ENCODE peak calls at places on chromosomes 2 and 18, in seven cellular contexts. V is fibroblast of the aortic adventitia, I is activated B cell treated with CpG ODN at 0.5 μM for 24 hours, F is heart left ventricle, W is endothelial cell, G is neural progenitor cell, H is astrocyte of the spinal cord. R is an unnamed sample.
A peak's percentile ranks its signal among the peaks of the same experiment; 100 is the strongest.

GRCh38 chr2:105220604-105221003 is 20.9 kb upstream of the GPR45 start:
- DNase-seq in V (no peak), I (no peak), F (peak; percentile 40), W (no peak), G (no peak), H (no peak), R (no peak)

GRCh38 chr2:179243046-179243445 is 21.6 kb downstream of the SESTD1 start:
- DNase-seq in V (no peak), I (no peak), F (no peak), W (no peak), G (no peak), H (no peak), R (no peak)

GRCh38 chr2:234410526-234410925 is 86.4 kb downstream of the ARL4C start:
- DNase-seq in V (no peak), I (no peak), F (no peak), W (no peak), G (peak; percentile 75), H (no peak), R (no peak)

GRCh38 chr2:25981596-25982272 is 563 bp downstream of the KIF3C start:
- DNase-seq in V (no peak), I (peak; percentile 18), F (no peak), W (peak; percentile 31), G (peak; percentile 81), H (no peak), R (no peak)

GRCh38 chr2:220966636-220967035 is 605.5 kb downstream of the EPHA4 start:
- DNase-seq in V (peak; percentile 16), I (no peak), F (no peak), W (no peak), G (no peak), H (peak; percentile 92), R (no peak)

GRCh38 chr2:231144896-231145295 is 20.1 kb upstream of the HTR2B start:
- DNase-seq in V (no peak), I (no peak), F (no peak), W (no peak), G (no peak), H (no peak), R (no peak)

GRCh38 chr2:165624139-165624803 is 154.8 kb downstream of the CSRNP3 start:
- DNase-seq in V (no peak), I (no peak), F (no peak), W (no peak), G (peak; percentile 53), H (no peak), R (no peak)

GRCh38 chr2:144426981-144427479 is 92.9 kb downstream of the ZEB2 start:
- DNase-seq in V (peak; percentile 63), I (no peak), F (no peak), W (no peak), G (no peak), H (peak; percentile 96), R (no peak)

GRCh38 chr2:23756593-23757292 is 170.2 kb downstream of the ATAD2B start:
- DNase-seq in V (no peak), I (no peak), F (no peak), W (no peak), G (no peak), H (no peak), R (no peak)

GRCh38 chr18:58267493-58267892 is 223.5 kb downstream of the NEDD4L start:
- DNase-seq in V (no peak), I (no peak), F (no peak), W (no peak), G (no peak), H (no peak), R (no peak)

GRCh38 chr2:236512902-236513433 is 56.7 kb upstream of the ACKR3 start:
- DNase-seq in V (peak; percentile 64), I (peak; percentile 53), F (peak; percentile 50), W (peak; percentile 59), G (peak; percentile 71), H (peak; percentile 58), R (no peak)

GRCh38 chr2:6896930-6897759 is 19.6 kb downstream of the RSAD2 start:
- DNase-seq in V (peak; percentile 64), I (no peak), F (no peak), W (no peak), G (no peak), H (peak; percentile 62), R (no peak)

GRCh38 chr2:8193686-8194615 is 487.9 kb upstream of the ID2 start:
- DNase-seq in V (no peak), I (no peak), F (no peak), W (no peak), G (peak; percentile 89), H (no peak), R (no peak)

GRCh38 chr2:191170773-191171172 is 20.0 kb upstream of the STAT4 start:
- DNase-seq in V (no peak), I (no peak), F (no peak), W (no peak), G (no peak), H (no peak), R (no peak)

GRCh38 chr18:62399306-62399705 is 74.2 kb downstream of the TNFRSF11A start:
- DNase-seq in V (no peak), I (no peak), F (no peak), W (no peak), G (no peak), H (no peak), R (no peak)

GRCh38 chr18:62400916-62401315 is 75.8 kb downstream of the TNFRSF11A start:
- DNase-seq in V (no peak), I (no peak), F (no peak), W (no peak), G (no peak), H (no peak), R (no peak)

GRCh38 chr18:62398291-62398690 is 73.2 kb downstream of the TNFRSF11A start:
- DNase-seq in V (no peak), I (no peak), F (no peak), W (no peak), G (no peak), H (no peak), R (no peak)

GRCh38 chr18:62402342-62402948 is 77.3 kb downstream of the TNFRSF11A start:
- DNase-seq in V (no peak), I (no peak), F (no peak), W (no peak), G (no peak), H (no peak), R (no peak)

GRCh38 chr18:62399781-62400308 is 74.7 kb downstream of the TNFRSF11A start:
- DNase-seq in V (no peak), I (no peak), F (no peak), W (peak; percentile 27), G (peak; percentile 57), H (no peak), R (no peak)
- TF ChIP-seq CTCF in V (no peak), I (no peak), F (no peak), W (peak; percentile 24), G (peak; percentile 51), H (peak; percentile 28), R (peak; percentile 13)

GRCh38 chr2:218125626-218126080 is at the start of gene CXCR2:
- DNase-seq in V (no peak), I (no peak), F (peak; percentile 32), W (no peak), G (no peak), H (no peak), R (no peak)
- TF ChIP-seq CTCF in V (no peak), I (no peak), F (no peak), W (no peak), G (no peak), H (no peak), R (no peak)

GRCh38 chr2:28818053-28818452 is 7.4 kb downstream of the SPDYA start:
- DNase-seq in V (no peak), I (no peak), F (no peak), W (no peak), G (no peak), H (no peak), R (no peak)
- TF ChIP-seq CTCF in V (no peak), I (no peak), F (no peak), W (no peak), G (no peak), H (no peak), R (no peak)

GRCh38 chr2:42928692-42929576 is 136.6 kb upstream of the HAAO start:
- DNase-seq in V (peak; percentile 59), I (no peak), F (no peak), W (peak; percentile 39), G (peak; percentile 76), H (no peak), R (no peak)
- TF ChIP-seq CTCF in V (peak; percentile 73), I (no peak), F (peak; percentile 54), W (peak; percentile 78), G (peak; percentile 67), H (peak; percentile 68), R (peak; percentile 54)

GRCh38 chr2:75462714-75463113 is 98.0 kb downstream of the EVA1A start:
- DNase-seq in V (no peak), I (no peak), F (no peak), W (no peak), G (peak; percentile 35), H (no peak), R (no peak)

GRCh38 chr2:75465317-75465998 is 95.3 kb downstream of the EVA1A start:
- DNase-seq in V (peak; percentile 58), I (no peak), F (no peak), W (peak; percentile 10), G (peak; percentile 6), H (peak; percentile 57), R (no peak)

GRCh38 chr2:75464348-75464946 is 96.3 kb downstream of the EVA1A start:
- DNase-seq in V (peak; percentile 69), I (no peak), F (no peak), W (no peak), G (no peak), H (peak; percentile 59), R (no peak)

DNA sequence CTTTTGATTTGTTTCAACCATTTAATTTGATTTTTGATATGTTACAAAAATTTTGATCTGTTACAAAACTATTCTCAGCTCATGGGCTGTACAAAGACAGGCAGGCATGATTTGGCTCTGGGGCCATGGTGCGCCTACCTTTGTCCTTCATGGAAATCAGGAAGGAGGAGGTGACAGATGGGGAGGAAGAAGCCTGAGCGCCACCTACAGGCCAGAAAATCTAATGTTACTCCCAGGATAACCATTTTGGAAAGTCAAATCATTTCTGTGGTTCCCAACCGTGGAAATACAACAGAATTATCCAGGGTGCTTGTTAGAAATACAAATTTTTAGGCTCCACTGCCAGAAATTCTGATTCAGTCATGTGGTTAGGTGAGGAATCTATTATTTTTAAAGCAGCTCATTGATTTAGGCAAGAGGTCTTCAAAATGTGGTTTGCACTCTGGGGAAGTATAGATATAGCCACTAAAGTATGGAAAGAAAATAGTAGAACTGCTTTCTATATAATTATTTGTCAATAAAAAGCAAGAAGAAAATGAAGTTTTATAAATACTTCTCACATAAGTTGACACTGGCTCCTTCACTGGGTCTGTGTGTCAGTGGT is 93.9 kb downstream of the EVA1A start:
- DNase-seq in V (peak; percentile 35), I (peak; percentile 17), F (no peak), W (peak; percentile 47), G (peak; percentile 65), H (peak; percentile 28), R (no peak)
- TF ChIP-seq CTCF in V (peak; percentile 62), I (peak; percentile 77), F (peak; percentile 38), W (peak; percentile 83), G (peak; percentile 70), H (peak; percentile 62), R (peak; percentile 43)

GRCh38 chr2:95021015-95021399 is 4.5 kb upstream of the MAL start:
- DNase-seq in V (no peak), I (no peak), F (no peak), W (no peak), G (no peak), H (no peak), R (no peak)
- TF ChIP-seq CTCF in V (no peak), I (no peak), F (no peak), W (no peak), G (no peak), H (no peak), R (no peak)

GRCh38 chr2:135798762-135799161 is 38.2 kb downstream of the LCT start:
- DNase-seq in V (no peak), I (no peak), F (no peak), W (no peak), G (no peak), H (no peak), R (no peak)
- TF ChIP-seq CTCF in V (peak; percentile 19), I (no peak), F (peak; percentile 8), W (peak; percentile 51), G (peak; percentile 10), H (peak; percentile 34), R (peak; percentile 30)